ENCODE peak calls at places on chromosomes 6 and 20, in seven cellular contexts. J is NCI-H1436, M is heart left ventricle, W is fibroblast of the conjunctiva, C is AG09309, A is mucosa of descending colon, S is left lung. I is an unnamed sample.

GRCh38 chr6:167341665-167342655 is 17.1 kb downstream of the TTLL2 start:
- DNase-seq in J (peak; percentile 2), M (no peak), W (no peak), C (no peak), A (no peak), S (no peak), I (peak; percentile 76)

GRCh38 chr20:45506927-45507820 is 8.2 kb downstream of the SPINT3 start:
- DNase-seq in J (no peak), M (no peak), W (no peak), C (no peak), A (no peak), S (no peak), I (no peak)

GRCh38 chr6:44189257-44189656 is 27.5 kb upstream of the MYMX start:
- DNase-seq in J (no peak), M (no peak), W (no peak), C (no peak), A (no peak), S (no peak), I (no peak)

GRCh38 chr6:105035299-105035698 is 78.4 kb downstream of the LIN28B start:
- DNase-seq in J (no peak), M (no peak), W (no peak), C (no peak), A (no peak), S (no peak), I (no peak)

GRCh38 chr6:22470454-22471368 is 98.7 kb upstream of the HDGFL1 start:
- DNase-seq in J (peak; percentile 9), M (peak; percentile 64), W (peak; percentile 52), C (peak; percentile 5), A (no peak), S (no peak), I (peak; percentile 58)

GRCh38 chr20:4546786-4547185 is 174.9 kb upstream of the PRND start:
- DNase-seq in J (no peak), M (no peak), W (no peak), C (peak; percentile 77), A (no peak), S (no peak), I (peak; percentile 24)

GRCh38 chr20:45972500-45973183 is 639 bp upstream of the ZNF335 start:
- DNase-seq in J (no peak), M (no peak), W (peak; percentile 92), C (no peak), A (no peak), S (peak; percentile 96), I (no peak)

GRCh38 chr6:159107451-159108260 is 61.5 kb upstream of the FNDC1 start:
- DNase-seq in J (no peak), M (no peak), W (no peak), C (no peak), A (peak; percentile 77), S (no peak), I (no peak)

GRCh38 chr6:35052694-35053565 is 88.2 kb downstream of the TCP11 start:
- DNase-seq in J (no peak), M (peak; percentile 52), W (peak; percentile 50), C (no peak), A (no peak), S (no peak), I (peak; percentile 37)

GRCh38 chr20:60863548-60863947 is 388.5 kb upstream of the CDH4 start:
- DNase-seq in J (no peak), M (no peak), W (no peak), C (no peak), A (no peak), S (no peak), I (no peak)

GRCh38 chr20:38789503-38790209 is 15.8 kb upstream of the PPP1R16B start:
- DNase-seq in J (no peak), M (no peak), W (peak; percentile 2), C (peak; percentile 14), A (no peak), S (no peak), I (no peak)

GRCh38 chr6:108707328-108707976 is 140.8 kb upstream of the ARMC2 start:
- DNase-seq in J (no peak), M (no peak), W (peak; percentile 31), C (no peak), A (no peak), S (no peak), I (no peak)

GRCh38 chr6:111784423-111784822 is 88.8 kb downstream of the FYN start:
- DNase-seq in J (no peak), M (no peak), W (no peak), C (no peak), A (no peak), S (no peak), I (no peak)

GRCh38 chr20:61833807-61834610 is 231.7 kb downstream of the TAF4 start:
- DNase-seq in J (no peak), M (no peak), W (no peak), C (no peak), A (peak; percentile 25), S (peak; percentile 55), I (no peak)